ENCODE peak calls at places on chromosomes 11 and 22, in six cellular contexts. K is brain microvascular endothelial cell; G is Caco-2; Q is heart right ventricle; I is stimulated activated CD8-positive, alpha-beta memory T cell treated with anti-CD3 and anti-CD28 coated beads, Interleukin-15, amount 100 ng/mL, for 1 hour; C is NCI-H1092 treated with DMSO at 0.1 percent for 48 hours. F is an unnamed sample.

GRCh38 chr11:128523616-128524015 is 63.7 kb downstream of the ETS1 start:
- DNase-seq in Q (no peak), G (no peak), K (no peak), C (no peak), I (no peak), F (no peak)

GRCh38 chr11:69089258-69089657 is 40.5 kb downstream of the TPCN2 start:
- DNase-seq in K (peak), I (no peak), G (no peak), C (no peak), Q (peak), F (no peak)

GRCh38 chr11:85827768-85828639 is 17.1 kb upstream of the SYTL2 start:
- DNase-seq in K (peak), C (no peak), G (no peak), I (no peak), Q (no peak), F (no peak)

GRCh38 chr22:29254283-29254653 is 13.5 kb downstream of the RHBDD3 start:
- DNase-seq in C (no peak), I (no peak), K (no peak), Q (no peak), G (no peak), F (no peak)

GRCh38 chr11:77036398-77036797 is 2.2 kb downstream of the B3GNT6 start:
- DNase-seq in C (no peak), Q (no peak), G (no peak), I (no peak), K (no peak), F (no peak)

GRCh38 chr22:21450320-21450831 is 16.8 kb upstream of the TMEM191C start:
- DNase-seq in K (no peak), Q (no peak), I (no peak), C (no peak), G (no peak), F (peak)

GRCh38 chr11:12893787-12894672 is 115.1 kb upstream of the RASSF10 start:
- DNase-seq in Q (peak), I (peak), G (peak), C (peak), K (peak), F (no peak)

GRCh38 chr11:91421586-91421985 is 803.0 kb upstream of the FAT3 start:
- DNase-seq in G (no peak), Q (no peak), K (no peak), I (no peak), C (no peak), F (no peak)

GRCh38 chr11:58788355-58789023 is 56.0 kb downstream of the GLYATL2 start:
- DNase-seq in K (peak), I (no peak), G (peak), Q (peak), C (peak), F (no peak)

GRCh38 chr22:36568846-36569245 is 39.9 kb upstream of the EIF3D start:
- DNase-seq in C (no peak), I (no peak), Q (no peak), K (no peak), G (no peak), F (no peak)

GRCh38 chr11:68684385-68685356 is at the start of gene GAL:
- DNase-seq in I (no peak), Q (no peak), G (peak), C (peak), K (no peak), F (no peak)

GRCh38 chr11:116955949-116956348 is 118.5 kb upstream of the APOA1 start:
- DNase-seq in C (no peak), Q (no peak), I (no peak), K (no peak), G (no peak), F (no peak)

GRCh38 chr22:42959472-42960145 is 55.3 kb downstream of the PACSIN2 start:
- DNase-seq in G (peak), Q (peak), C (no peak), K (peak), I (no peak), F (peak)

GRCh38 chr11:110089617-110090282 is 3.4 kb upstream of the ZC3H12C start:
- DNase-seq in G (no peak), K (no peak), C (no peak), I (no peak), Q (no peak), F (no peak)

GRCh38 chr11:70109006-70109405 is 30.9 kb downstream of the ANO1 start:
- DNase-seq in C (no peak), Q (no peak), I (no peak), K (peak), G (no peak), F (no peak)

GRCh38 chr22:43168416-43169309 is 17.3 kb downstream of the TSPO start:
- DNase-seq in G (no peak), Q (no peak), I (no peak), K (peak), C (no peak), F (no peak)

GRCh38 chr11:96361778-96362177 is 18.8 kb upstream of the MAML2 start:
- DNase-seq in C (no peak), I (no peak), K (peak), G (no peak), Q (no peak), F (no peak)

GRCh38 chr22:45452565-45453449 is 39.3 kb downstream of the RIBC2 start:
- DNase-seq in Q (no peak), C (no peak), G (no peak), K (no peak), I (no peak), F (no peak)

GRCh38 chr22:23035557-23036277 is 34.6 kb upstream of the GNAZ start:
- DNase-seq in Q (no peak), C (no peak), I (no peak), G (no peak), K (no peak), F (no peak)

GRCh38 chr11:102868359-102868758 is 6.4 kb downstream of the MMP12 start:
- DNase-seq in G (no peak), Q (no peak), C (no peak), I (no peak), K (no peak), F (no peak)

GRCh38 chr11:43880640-43881159 is at the start of gene ALKBH3:
- DNase-seq in C (peak), K (peak), Q (peak), G (peak), I (peak), F (peak)

GRCh38 chr11:129695543-129696308 is 119.9 kb upstream of the TMEM45B start:
- DNase-seq in G (peak), K (peak), I (peak), C (peak), Q (peak), F (peak)

GRCh38 chr22:48628891-48629559 is 1198.6 kb downstream of the BRD1 start:
- DNase-seq in I (no peak), Q (no peak), K (no peak), C (no peak), G (no peak), F (no peak)

GRCh38 chr11:23310276-23310675 is 450.0 kb upstream of the CCDC179 start:
- DNase-seq in G (no peak), K (peak), I (no peak), C (no peak), Q (no peak), F (no peak)

GRCh38 chr11:65102142-65103095 is 6.4 kb downstream of the VPS51 start:
- DNase-seq in I (no peak), C (peak), Q (no peak), K (no peak), G (no peak), F (no peak)

GRCh38 chr11:209275-210121 is 2.0 kb downstream of the RIC8A start:
- DNase-seq in Q (peak), G (no peak), C (no peak), I (no peak), K (no peak), F (peak)

GRCh38 chr22:23305922-23306374 is 125.6 kb downstream of the BCR start:
- DNase-seq in I (no peak), C (peak), G (no peak), Q (peak), K (peak), F (peak)

GRCh38 chr22:30435674-30436126 is 10.1 kb downstream of the MTFP1 start:
- DNase-seq in I (peak), C (no peak), G (no peak), Q (peak), K (no peak), F (no peak)

GRCh38 chr11:569273-569885 is 6.9 kb upstream of the PHRF1 start:
- DNase-seq in K (no peak), I (no peak), Q (peak), G (no peak), C (no peak), F (no peak)

GRCh38 chr11:117171007-117171647 is 7.4 kb upstream of the SIDT2 start:
- DNase-seq in G (no peak), C (no peak), K (no peak), Q (no peak), I (no peak), F (no peak)

GRCh38 chr11:99584822-99585221 is 564.1 kb downstream of the CNTN5 start:
- DNase-seq in G (no peak), I (no peak), K (no peak), Q (no peak), C (no peak), F (no peak)

GRCh38 chr11:130706572-130706971 is 209.7 kb downstream of the SNX19 start:
- DNase-seq in I (no peak), Q (no peak), C (no peak), K (no peak), G (no peak), F (no peak)

F was measured in suprapubic skin.